ENCODE peak calls at places on chromosomes 4 and X, in eight cellular contexts. One of them, this sample, is unnamed.

GRCh38 chr4:77170926-77171325 is 13.9 kb downstream of the CCNG2 start:
- DNase-seq in foreskin fibroblast: no peak
- DNase-seq in cardiac fibroblast: no peak
- DNase-seq in OCI-LY7: no peak
- DNase-seq in AG10803: no peak
- DNase-seq in suprapubic skin: no peak
- DNase-seq in fibroblast of lung: no peak
- DNase-seq in upper lobe of left lung: no peak
- DNase-seq in this sample: no peak

GRCh38 chrX:155876704-155877103 is 4.4 kb upstream of the VAMP7 start:
- DNase-seq in foreskin fibroblast: no peak
- DNase-seq in cardiac fibroblast: no peak
- DNase-seq in OCI-LY7: peak
- DNase-seq in AG10803: no peak
- DNase-seq in suprapubic skin: no peak
- DNase-seq in fibroblast of lung: no peak
- DNase-seq in upper lobe of left lung: no peak
- DNase-seq in this sample: no peak

GRCh38 chr4:165383757-165384156 is 4.9 kb downstream of the CPE start:
- DNase-seq in foreskin fibroblast: no peak
- DNase-seq in cardiac fibroblast: no peak
- DNase-seq in OCI-LY7: no peak
- DNase-seq in AG10803: no peak
- DNase-seq in suprapubic skin: no peak
- DNase-seq in fibroblast of lung: peak
- DNase-seq in upper lobe of left lung: no peak
- DNase-seq in this sample: peak

GRCh38 chr4:90163872-90164271 is 36.7 kb downstream of the CCSER1 start:
- DNase-seq in foreskin fibroblast: no peak
- DNase-seq in cardiac fibroblast: no peak
- DNase-seq in OCI-LY7: no peak
- DNase-seq in AG10803: no peak
- DNase-seq in suprapubic skin: no peak
- DNase-seq in fibroblast of lung: no peak
- DNase-seq in upper lobe of left lung: no peak
- DNase-seq in this sample: no peak

GRCh38 chr4:54902976-54903375 is 222.4 kb downstream of the KDR start:
- DNase-seq in foreskin fibroblast: no peak
- DNase-seq in cardiac fibroblast: no peak
- DNase-seq in OCI-LY7: no peak
- DNase-seq in AG10803: peak
- DNase-seq in suprapubic skin: no peak
- DNase-seq in fibroblast of lung: no peak
- DNase-seq in upper lobe of left lung: no peak
- DNase-seq in this sample: no peak

GRCh38 chr4:121034010-121034409 is 38.3 kb downstream of the NDNF start:
- DNase-seq in foreskin fibroblast: peak
- DNase-seq in cardiac fibroblast: peak
- DNase-seq in OCI-LY7: no peak
- DNase-seq in AG10803: peak
- DNase-seq in suprapubic skin: no peak
- DNase-seq in fibroblast of lung: peak
- DNase-seq in upper lobe of left lung: no peak
- DNase-seq in this sample: peak

GRCh38 chr4:128940966-128941365 is 131.5 kb downstream of the JADE1 start:
- DNase-seq in foreskin fibroblast: no peak
- DNase-seq in cardiac fibroblast: no peak
- DNase-seq in OCI-LY7: no peak
- DNase-seq in AG10803: no peak
- DNase-seq in suprapubic skin: no peak
- DNase-seq in fibroblast of lung: no peak
- DNase-seq in upper lobe of left lung: no peak
- DNase-seq in this sample: peak

GRCh38 chr4:25760518-25761157 is 102.2 kb downstream of the SEL1L3 start:
- DNase-seq in foreskin fibroblast: peak
- DNase-seq in cardiac fibroblast: peak
- DNase-seq in OCI-LY7: no peak
- DNase-seq in AG10803: peak
- DNase-seq in suprapubic skin: no peak
- DNase-seq in fibroblast of lung: peak
- DNase-seq in upper lobe of left lung: no peak
- DNase-seq in this sample: peak

GRCh38 chrX:11257290-11257689 is 35.9 kb upstream of the AMELX start:
- DNase-seq in foreskin fibroblast: no peak
- DNase-seq in cardiac fibroblast: no peak
- DNase-seq in OCI-LY7: no peak
- DNase-seq in AG10803: no peak
- DNase-seq in suprapubic skin: no peak
- DNase-seq in fibroblast of lung: no peak
- DNase-seq in upper lobe of left lung: no peak
- DNase-seq in this sample: no peak

GRCh38 chrX:123920065-123920785 is 41.3 kb upstream of the STAG2 start:
- DNase-seq in foreskin fibroblast: peak
- DNase-seq in cardiac fibroblast: peak
- DNase-seq in OCI-LY7: no peak
- DNase-seq in AG10803: peak
- DNase-seq in suprapubic skin: no peak
- DNase-seq in fibroblast of lung: peak
- DNase-seq in upper lobe of left lung: no peak
- DNase-seq in this sample: peak

GRCh38 chr4:110681381-110681780 is 58.5 kb upstream of the PITX2 start:
- DNase-seq in foreskin fibroblast: no peak
- DNase-seq in cardiac fibroblast: peak
- DNase-seq in OCI-LY7: no peak
- DNase-seq in AG10803: peak
- DNase-seq in suprapubic skin: no peak
- DNase-seq in fibroblast of lung: no peak
- DNase-seq in upper lobe of left lung: no peak
- DNase-seq in this sample: no peak

GRCh38 chrX:150229030-150229429 is 134.1 kb upstream of the MAMLD1 start:
- DNase-seq in foreskin fibroblast: no peak
- DNase-seq in cardiac fibroblast: no peak
- DNase-seq in OCI-LY7: no peak
- DNase-seq in AG10803: no peak
- DNase-seq in suprapubic skin: no peak
- DNase-seq in fibroblast of lung: no peak
- DNase-seq in upper lobe of left lung: no peak
- DNase-seq in this sample: no peak
- H3K4me3 ChIP-seq in foreskin fibroblast: no peak
- H3K4me3 ChIP-seq in cardiac fibroblast: no peak
- H3K4me3 ChIP-seq in OCI-LY7: no peak
- H3K4me3 ChIP-seq in AG10803: no peak
- H3K4me3 ChIP-seq in suprapubic skin: no peak
- H3K4me3 ChIP-seq in fibroblast of lung: no peak
- H3K4me3 ChIP-seq in upper lobe of left lung: no peak
- H3K4me3 ChIP-seq in this sample: no peak

GRCh38 chrX:3788494-3789233 is 75.2 kb upstream of the PRKX start:
- DNase-seq in foreskin fibroblast: no peak
- DNase-seq in cardiac fibroblast: no peak
- DNase-seq in OCI-LY7: no peak
- DNase-seq in AG10803: no peak
- DNase-seq in suprapubic skin: no peak
- DNase-seq in fibroblast of lung: no peak
- DNase-seq in upper lobe of left lung: no peak
- DNase-seq in this sample: no peak
- TF ChIP-seq CTCF in foreskin fibroblast: no peak
- TF ChIP-seq CTCF in cardiac fibroblast: no peak
- TF ChIP-seq CTCF in OCI-LY7: peak
- TF ChIP-seq CTCF in AG10803: no peak
- TF ChIP-seq CTCF in suprapubic skin: no peak
- TF ChIP-seq CTCF in fibroblast of lung: no peak
- TF ChIP-seq CTCF in upper lobe of left lung: no peak
- TF ChIP-seq CTCF in this sample: peak

DNA sequence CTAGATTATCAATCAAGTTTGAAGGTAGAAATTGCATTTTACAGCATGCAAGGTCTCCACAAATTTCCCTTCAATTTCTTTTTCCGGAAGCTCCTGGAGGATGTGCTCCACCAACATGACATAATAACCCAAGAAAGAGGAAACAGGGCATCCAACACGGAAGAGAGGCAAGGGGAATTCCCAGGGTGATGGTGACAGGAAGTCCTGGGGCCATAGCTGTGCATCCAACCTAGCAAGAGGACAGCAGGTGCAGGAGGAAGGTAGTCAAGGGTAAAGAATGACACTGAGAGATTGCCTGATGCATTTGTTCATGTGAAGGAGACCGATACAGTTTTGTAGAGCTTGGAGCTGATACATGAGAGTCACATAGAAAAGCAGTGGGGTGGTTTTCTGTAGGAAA is 115.7 kb upstream of the LSM6 start:
- DNase-seq in foreskin fibroblast: no peak
- DNase-seq in cardiac fibroblast: no peak
- DNase-seq in OCI-LY7: peak
- DNase-seq in AG10803: no peak
- DNase-seq in suprapubic skin: no peak
- DNase-seq in fibroblast of lung: no peak
- DNase-seq in upper lobe of left lung: no peak
- DNase-seq in this sample: no peak
- H3K4me3 ChIP-seq in foreskin fibroblast: no peak
- H3K4me3 ChIP-seq in cardiac fibroblast: no peak
- H3K4me3 ChIP-seq in OCI-LY7: peak
- H3K4me3 ChIP-seq in AG10803: no peak
- H3K4me3 ChIP-seq in suprapubic skin: no peak
- H3K4me3 ChIP-seq in fibroblast of lung: no peak
- H3K4me3 ChIP-seq in upper lobe of left lung: no peak
- H3K4me3 ChIP-seq in this sample: no peak

GRCh38 chr4:127875791-127876190 is 4.9 kb upstream of the PLK4 start:
- DNase-seq in foreskin fibroblast: no peak
- DNase-seq in cardiac fibroblast: no peak
- DNase-seq in OCI-LY7: no peak
- DNase-seq in AG10803: peak
- DNase-seq in suprapubic skin: no peak
- DNase-seq in fibroblast of lung: no peak
- DNase-seq in upper lobe of left lung: no peak
- DNase-seq in this sample: no peak

GRCh38 chr4:127880764-127881564 is at the start of gene PLK4:
- DNase-seq in foreskin fibroblast: peak
- DNase-seq in cardiac fibroblast: peak
- DNase-seq in OCI-LY7: peak
- DNase-seq in AG10803: peak
- DNase-seq in suprapubic skin: peak
- DNase-seq in fibroblast of lung: peak
- DNase-seq in upper lobe of left lung: peak
- DNase-seq in this sample: peak

DNA sequence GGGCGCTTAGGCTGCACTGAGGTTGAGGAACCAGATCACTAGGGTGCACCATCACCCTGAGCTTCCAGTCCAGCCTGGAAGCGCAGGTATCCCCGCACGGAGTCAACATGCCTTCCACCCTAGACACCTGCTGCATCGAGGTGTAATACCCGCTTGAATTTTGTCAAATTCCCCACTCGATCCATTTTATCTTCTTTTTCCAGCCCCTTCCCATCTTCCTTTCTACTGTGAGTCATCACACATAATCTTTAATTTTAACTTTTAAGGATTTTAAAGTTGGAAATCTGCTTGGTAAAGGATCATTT is 824 bp downstream of the PLK4 start:
- DNase-seq in foreskin fibroblast: no peak
- DNase-seq in cardiac fibroblast: no peak
- DNase-seq in OCI-LY7: no peak
- DNase-seq in AG10803: no peak
- DNase-seq in suprapubic skin: no peak
- DNase-seq in fibroblast of lung: no peak
- DNase-seq in upper lobe of left lung: no peak
- DNase-seq in this sample: no peak
- TF ChIP-seq CTCF in foreskin fibroblast: no peak
- TF ChIP-seq CTCF in cardiac fibroblast: no peak
- TF ChIP-seq CTCF in OCI-LY7: no peak
- TF ChIP-seq CTCF in AG10803: no peak
- TF ChIP-seq CTCF in suprapubic skin: no peak
- TF ChIP-seq CTCF in fibroblast of lung: no peak
- TF ChIP-seq CTCF in upper lobe of left lung: no peak
- TF ChIP-seq CTCF in this sample: peak

DNA sequence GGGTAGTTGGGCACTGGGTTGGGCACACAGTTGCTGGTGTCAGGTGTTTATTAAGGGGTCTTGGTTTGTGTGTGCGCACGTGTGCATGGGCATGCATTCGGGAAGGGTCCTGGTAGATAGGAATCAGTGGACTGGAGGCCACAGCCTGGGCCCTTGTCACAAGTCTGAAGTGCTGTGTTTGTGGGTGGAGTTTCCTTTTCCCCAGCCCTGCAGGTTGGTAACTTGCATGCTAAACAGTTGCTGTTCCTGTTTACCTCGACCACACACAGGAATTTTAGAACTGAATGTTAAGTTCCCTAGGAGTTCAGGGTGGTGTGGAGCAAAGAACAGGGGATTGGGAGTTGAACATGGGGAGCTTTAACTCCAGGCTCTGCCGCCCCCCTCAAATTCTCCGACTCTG is 48.8 kb downstream of the STARD8 start:
- DNase-seq in foreskin fibroblast: no peak
- DNase-seq in cardiac fibroblast: no peak
- DNase-seq in OCI-LY7: no peak
- DNase-seq in AG10803: no peak
- DNase-seq in suprapubic skin: no peak
- DNase-seq in fibroblast of lung: no peak
- DNase-seq in upper lobe of left lung: no peak
- DNase-seq in this sample: no peak
- H3K4me3 ChIP-seq in foreskin fibroblast: no peak
- H3K4me3 ChIP-seq in cardiac fibroblast: no peak
- H3K4me3 ChIP-seq in OCI-LY7: no peak
- H3K4me3 ChIP-seq in AG10803: no peak
- H3K4me3 ChIP-seq in suprapubic skin: peak
- H3K4me3 ChIP-seq in fibroblast of lung: no peak
- H3K4me3 ChIP-seq in upper lobe of left lung: peak
- H3K4me3 ChIP-seq in this sample: no peak

GRCh38 chr4:8308856-8309771 is 39.6 kb downstream of the HTRA3 start:
- DNase-seq in foreskin fibroblast: no peak
- DNase-seq in cardiac fibroblast: peak
- DNase-seq in OCI-LY7: no peak
- DNase-seq in AG10803: peak
- DNase-seq in suprapubic skin: peak
- DNase-seq in fibroblast of lung: peak
- DNase-seq in upper lobe of left lung: peak
- DNase-seq in this sample: peak
- TF ChIP-seq CTCF in foreskin fibroblast: no peak
- TF ChIP-seq CTCF in cardiac fibroblast: no peak
- TF ChIP-seq CTCF in OCI-LY7: no peak
- TF ChIP-seq CTCF in AG10803: peak
- TF ChIP-seq CTCF in suprapubic skin: peak
- TF ChIP-seq CTCF in fibroblast of lung: peak
- TF ChIP-seq CTCF in upper lobe of left lung: no peak
- TF ChIP-seq CTCF in this sample: peak

This sample was measured in choroid plexus epithelial cell.